ENCODE peak calls at places on chromosomes 3 and 15, in five cellular contexts. One of them, this sample, is unnamed.

GRCh38 chr3:4234894-4235293 is 68.3 kb upstream of the SETMAR start:
- ATAC-seq in upper lobe of left lung: no peak
- ATAC-seq in HCT116: no peak
- ATAC-seq in HepG2: no peak
- ATAC-seq in GM12878: no peak
- ATAC-seq in this sample: no peak

GRCh38 chr15:28873585-28874139 is 12.1 kb upstream of the APBA2 start:
- ATAC-seq in upper lobe of left lung: no peak
- ATAC-seq in GM12878: no peak
- ATAC-seq in HepG2: peak; percentile 65
- ATAC-seq in HCT116: no peak
- ATAC-seq in this sample: no peak

GRCh38 chr15:90376789-90377188 is 11.3 kb upstream of the IQGAP1 start:
- ATAC-seq in HepG2: no peak
- ATAC-seq in upper lobe of left lung: no peak
- ATAC-seq in GM12878: no peak
- ATAC-seq in HCT116: no peak
- ATAC-seq in this sample: no peak

GRCh38 chr3:145094355-145094941 is 1066.5 kb downstream of the PLOD2 start:
- ATAC-seq in HepG2: no peak
- ATAC-seq in GM12878: peak; percentile 93
- ATAC-seq in upper lobe of left lung: peak; percentile 65
- ATAC-seq in HCT116: peak; percentile 72
- ATAC-seq in this sample: peak; percentile 46

GRCh38 chr3:37443363-37444035 is 269.1 kb upstream of the LRRFIP2 start:
- ATAC-seq in GM12878: no peak
- ATAC-seq in upper lobe of left lung: no peak
- ATAC-seq in HCT116: peak; percentile 61
- ATAC-seq in HepG2: no peak
- ATAC-seq in this sample: no peak

GRCh38 chr15:39948817-39949216 is 14.9 kb downstream of the EIF2AK4 start:
- ATAC-seq in upper lobe of left lung: no peak
- ATAC-seq in HCT116: no peak
- ATAC-seq in HepG2: no peak
- ATAC-seq in GM12878: no peak
- ATAC-seq in this sample: no peak

GRCh38 chr3:54094926-54095325 is 27.4 kb upstream of the CACNA2D3 start:
- ATAC-seq in GM12878: no peak
- ATAC-seq in upper lobe of left lung: no peak
- ATAC-seq in HepG2: no peak
- ATAC-seq in HCT116: no peak
- ATAC-seq in this sample: no peak

GRCh38 chr3:48157215-48157840 is 30.9 kb downstream of the CDC25A start:
- ATAC-seq in GM12878: no peak
- ATAC-seq in upper lobe of left lung: no peak
- ATAC-seq in HCT116: peak; percentile 67
- ATAC-seq in HepG2: no peak
- ATAC-seq in this sample: no peak

GRCh38 chr3:54714035-54714434 is 213.8 kb downstream of the LRTM1 start:
- ATAC-seq in GM12878: no peak
- ATAC-seq in HepG2: no peak
- ATAC-seq in HCT116: no peak
- ATAC-seq in upper lobe of left lung: no peak
- ATAC-seq in this sample: no peak

GRCh38 chr15:88852476-88852875 is 42.9 kb downstream of the HAPLN3 start:
- ATAC-seq in upper lobe of left lung: no peak
- ATAC-seq in GM12878: no peak
- ATAC-seq in HepG2: no peak
- ATAC-seq in HCT116: no peak
- ATAC-seq in this sample: no peak

GRCh38 chr3:65583203-65583602 is 455.5 kb downstream of the MAGI1 start:
- ATAC-seq in HepG2: no peak
- ATAC-seq in upper lobe of left lung: no peak
- ATAC-seq in HCT116: no peak
- ATAC-seq in GM12878: no peak
- ATAC-seq in this sample: no peak

GRCh38 chr3:141129049-141130038 is 78.2 kb downstream of the SPSB4 start:
- ATAC-seq in HepG2: no peak
- ATAC-seq in HCT116: no peak
- ATAC-seq in GM12878: no peak
- ATAC-seq in upper lobe of left lung: peak; percentile 84
- ATAC-seq in this sample: peak; percentile 51

GRCh38 chr3:183295211-183295610 is 42.2 kb downstream of the B3GNT5 start:
- ATAC-seq in HepG2: no peak
- ATAC-seq in HCT116: no peak
- ATAC-seq in GM12878: no peak
- ATAC-seq in upper lobe of left lung: peak; percentile 51
- ATAC-seq in this sample: peak; percentile 76

GRCh38 chr3:189842681-189843602 is 211.8 kb downstream of the TP63 start:
- ATAC-seq in HepG2: no peak
- ATAC-seq in GM12878: no peak
- ATAC-seq in HCT116: no peak
- ATAC-seq in upper lobe of left lung: peak; percentile 17
- ATAC-seq in this sample: no peak

GRCh38 chr15:62124953-62125263 is 40.2 kb downstream of the C2CD4B start:
- ATAC-seq in GM12878: no peak
- ATAC-seq in upper lobe of left lung: no peak
- ATAC-seq in HCT116: no peak
- ATAC-seq in HepG2: no peak
- ATAC-seq in this sample: no peak

GRCh38 chr3:139388077-139388476 is 1.4 kb downstream of the COPB2 start:
- ATAC-seq in HepG2: no peak
- ATAC-seq in GM12878: no peak
- ATAC-seq in upper lobe of left lung: no peak
- ATAC-seq in HCT116: no peak
- ATAC-seq in this sample: no peak

GRCh38 chr3:109985942-109986555 is 648.7 kb upstream of the DPPA4 start:
- ATAC-seq in GM12878: no peak
- ATAC-seq in HCT116: no peak
- ATAC-seq in HepG2: no peak
- ATAC-seq in upper lobe of left lung: no peak
- ATAC-seq in this sample: no peak

GRCh38 chr15:80904941-80905532 is 84.6 kb downstream of the MESD start:
- ATAC-seq in GM12878: no peak
- ATAC-seq in upper lobe of left lung: no peak
- ATAC-seq in HepG2: no peak
- ATAC-seq in HCT116: no peak
- ATAC-seq in this sample: no peak

GRCh38 chr15:36959746-36960145 is 140.6 kb downstream of the MEIS2 start:
- ATAC-seq in HepG2: no peak
- ATAC-seq in upper lobe of left lung: no peak
- ATAC-seq in HCT116: no peak
- ATAC-seq in GM12878: no peak
- ATAC-seq in this sample: no peak

GRCh38 chr15:70410371-70410975 is 312.8 kb upstream of the TLE3 start:
- ATAC-seq in upper lobe of left lung: no peak
- ATAC-seq in HepG2: no peak
- ATAC-seq in GM12878: no peak
- ATAC-seq in HCT116: no peak
- ATAC-seq in this sample: no peak

GRCh38 chr15:52786436-52787122 is 3.6 kb downstream of the ONECUT1 start:
- ATAC-seq in HCT116: no peak
- ATAC-seq in GM12878: no peak
- ATAC-seq in upper lobe of left lung: no peak
- ATAC-seq in HepG2: peak; percentile 61
- ATAC-seq in this sample: no peak

GRCh38 chr15:90557651-90558084 is 27.9 kb downstream of the CRTC3 start:
- ATAC-seq in GM12878: no peak
- ATAC-seq in HCT116: no peak
- ATAC-seq in HepG2: peak; percentile 68
- ATAC-seq in upper lobe of left lung: peak; percentile 66
- ATAC-seq in this sample: peak; percentile 46

GRCh38 chr15:79310985-79311900 is at the start of gene TMED3:
- ATAC-seq in HepG2: peak; percentile 99
- ATAC-seq in GM12878: peak; percentile 96
- ATAC-seq in upper lobe of left lung: peak; percentile 97
- ATAC-seq in HCT116: peak; percentile 96
- ATAC-seq in this sample: peak; percentile 77

GRCh38 chr3:71109977-71110285 is 473.6 kb downstream of the FOXP1 start:
- ATAC-seq in GM12878: no peak
- ATAC-seq in upper lobe of left lung: no peak
- ATAC-seq in HCT116: no peak
- ATAC-seq in HepG2: no peak
- ATAC-seq in this sample: no peak

GRCh38 chr15:97892167-97892938 is 68.2 kb upstream of the ARRDC4 start:
- ATAC-seq in HCT116: no peak
- ATAC-seq in upper lobe of left lung: no peak
- ATAC-seq in GM12878: no peak
- ATAC-seq in HepG2: no peak
- ATAC-seq in this sample: no peak

GRCh38 chr3:169746924-169747323 is 17.9 kb downstream of the TERC start:
- ATAC-seq in GM12878: no peak
- ATAC-seq in HepG2: no peak
- ATAC-seq in HCT116: no peak
- ATAC-seq in upper lobe of left lung: no peak
- ATAC-seq in this sample: no peak

GRCh38 chr15:58788056-58788710 is 17.1 kb downstream of the MINDY2 start:
- ATAC-seq in HepG2: no peak
- ATAC-seq in GM12878: no peak
- ATAC-seq in HCT116: no peak
- ATAC-seq in upper lobe of left lung: no peak
- ATAC-seq in this sample: no peak

GRCh38 chr15:83655237-83655616 is 1.3 kb downstream of the ADAMTSL3 start:
- ATAC-seq in GM12878: no peak
- ATAC-seq in HepG2: no peak
- ATAC-seq in upper lobe of left lung: no peak
- ATAC-seq in HCT116: no peak
- ATAC-seq in this sample: no peak

GRCh38 chr3:125437631-125438435 is 62.7 kb upstream of the ZNF148 start:
- ATAC-seq in upper lobe of left lung: peak; percentile 78
- ATAC-seq in HCT116: peak; percentile 81
- ATAC-seq in HepG2: peak; percentile 39
- ATAC-seq in GM12878: peak; percentile 45
- ATAC-seq in this sample: peak; percentile 71

GRCh38 chr3:13624021-13624420 is 75.1 kb downstream of the FBLN2 start:
- ATAC-seq in upper lobe of left lung: no peak
- ATAC-seq in GM12878: no peak
- ATAC-seq in HepG2: no peak
- ATAC-seq in HCT116: no peak
- ATAC-seq in this sample: no peak
- TF ChIP-seq POLR2AphosphoS5 in upper lobe of left lung: no peak
- TF ChIP-seq POLR2AphosphoS5 in GM12878: no peak
- TF ChIP-seq POLR2AphosphoS5 in HepG2: no peak
- TF ChIP-seq POLR2AphosphoS5 in HCT116: no peak
- TF ChIP-seq POLR2AphosphoS5 in this sample: no peak

GRCh38 chr3:775178-775885 is 317.5 kb upstream of the CNTN6 start:
- ATAC-seq in HepG2: no peak
- ATAC-seq in GM12878: peak; percentile 87
- ATAC-seq in upper lobe of left lung: no peak
- ATAC-seq in HCT116: no peak
- ATAC-seq in this sample: no peak
- TF ChIP-seq CTCF in HepG2: no peak
- TF ChIP-seq CTCF in GM12878: no peak
- TF ChIP-seq CTCF in upper lobe of left lung: no peak
- TF ChIP-seq CTCF in HCT116: no peak
- TF ChIP-seq CTCF in this sample: no peak

DNA sequence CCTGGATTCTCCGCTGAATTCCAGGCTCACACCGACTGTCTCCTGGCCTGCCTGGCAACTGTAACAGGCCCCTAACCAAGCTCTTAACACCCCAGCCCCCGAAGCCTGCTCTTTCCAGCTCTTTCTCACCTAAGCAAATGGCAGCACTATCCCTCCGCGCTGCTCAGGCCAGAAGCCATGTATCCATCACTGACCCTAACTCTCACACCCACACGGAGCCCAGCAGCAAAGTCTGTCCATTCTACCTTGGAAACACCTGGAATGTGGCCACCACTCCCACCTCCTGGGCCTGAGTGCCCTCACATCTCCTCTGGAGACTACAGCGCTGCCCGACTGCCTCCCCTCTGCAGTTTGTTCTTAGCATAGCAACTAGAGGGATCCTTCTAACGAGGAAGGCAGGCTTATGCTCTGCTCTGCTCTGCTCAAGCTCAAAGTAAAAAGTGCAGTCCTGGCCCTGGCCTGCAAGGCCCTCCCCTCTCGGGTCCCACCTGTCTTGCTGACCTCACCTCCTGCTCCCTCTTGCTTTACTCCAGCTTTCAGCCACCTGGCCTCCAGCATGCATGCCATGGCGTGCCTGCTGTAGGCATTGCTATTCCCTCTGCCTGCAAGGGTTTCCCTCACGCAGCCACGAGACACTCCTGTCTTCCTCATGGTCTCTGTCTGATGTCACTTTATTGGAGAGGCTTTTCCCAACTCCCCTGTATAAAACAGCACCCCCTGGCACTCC is 27.2 kb downstream of the FEM1B start:
- ATAC-seq in HepG2: peak; percentile 64
- ATAC-seq in GM12878: no peak
- ATAC-seq in HCT116: no peak
- ATAC-seq in upper lobe of left lung: no peak
- ATAC-seq in this sample: no peak
- H3K27ac ChIP-seq in HepG2: no peak overlapping the region
- H3K27ac ChIP-seq in GM12878: no peak overlapping the region
- H3K27ac ChIP-seq in HCT116: no peak overlapping the region
- H3K27ac ChIP-seq in upper lobe of left lung: no peak overlapping the region
- H3K27ac ChIP-seq in this sample: no peak overlapping the region

DNA sequence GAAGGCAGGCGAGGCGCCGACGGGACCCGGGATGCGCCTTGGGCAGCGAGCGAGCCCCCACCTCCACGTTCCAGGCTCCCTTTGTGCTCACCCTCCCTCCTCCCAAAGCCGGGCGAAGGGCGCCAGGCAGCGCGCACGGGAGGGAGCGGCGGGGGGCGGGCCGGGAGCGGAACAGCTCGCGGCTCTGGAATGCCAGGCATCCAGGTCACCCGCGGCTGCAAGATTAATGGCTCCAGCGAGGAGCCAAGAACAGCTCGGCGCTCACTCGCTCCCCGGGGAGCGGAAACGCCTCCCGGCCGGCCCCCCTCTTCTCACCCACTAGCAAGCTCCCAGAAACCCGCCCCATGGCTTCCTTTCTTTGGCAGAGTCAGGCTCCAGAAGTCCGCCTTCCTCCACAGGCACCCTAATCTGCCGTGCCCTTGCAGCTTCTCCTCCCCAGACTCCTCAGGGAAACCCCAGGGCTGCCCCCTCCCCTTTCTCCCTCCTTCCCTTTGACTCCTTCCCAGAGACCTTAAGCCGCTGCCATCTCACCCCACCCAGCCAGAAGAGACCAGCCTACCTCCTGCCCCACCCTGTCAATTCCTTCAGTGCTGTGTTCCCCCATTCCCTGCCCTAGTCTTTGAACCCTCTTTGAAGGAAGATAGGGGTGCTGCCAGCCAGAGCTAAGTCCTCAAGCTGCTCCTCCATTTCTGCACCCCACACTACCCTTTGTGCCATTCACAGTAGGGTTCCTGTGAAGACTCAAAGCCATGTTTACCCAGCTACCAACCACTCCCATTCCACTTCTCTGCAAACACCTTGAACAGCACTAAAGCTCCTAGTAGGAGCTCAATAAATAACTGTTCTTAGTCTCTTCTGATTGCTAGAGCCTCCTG is 9.9 kb downstream of the AMOTL2 start:
- ATAC-seq in HCT116: peak; percentile 87
- ATAC-seq in upper lobe of left lung: peak; percentile 89
- ATAC-seq in GM12878: no peak
- ATAC-seq in HepG2: peak; percentile 45
- ATAC-seq in this sample: peak; percentile 93
- TF ChIP-seq POLR2AphosphoS5 in HCT116: peak; percentile 59
- TF ChIP-seq POLR2AphosphoS5 in upper lobe of left lung: peak; percentile 33
- TF ChIP-seq POLR2AphosphoS5 in GM12878: no peak
- TF ChIP-seq POLR2AphosphoS5 in HepG2: no peak
- TF ChIP-seq POLR2AphosphoS5 in this sample: peak; percentile 84